ENCODE peak calls at places on chromosome 15, in four cellular contexts. One of them, this sample, is unnamed.

GRCh38 chr15:93034512-93034911 is 54.5 kb downstream of the RGMA start:
- DNase-seq in WTC11: no peak
- DNase-seq in K562: no peak
- DNase-seq in HepG2: no peak
- DNase-seq in this sample: no peak

GRCh38 chr15:58475573-58476524 is 44.1 kb downstream of the LIPC start:
- DNase-seq in HepG2: peak
- DNase-seq in WTC11: no peak
- DNase-seq in K562: no peak
- DNase-seq in this sample: no peak

GRCh38 chr15:58440181-58440910 is 8.6 kb downstream of the LIPC start:
- DNase-seq in K562: no peak
- DNase-seq in HepG2: peak
- DNase-seq in WTC11: no peak
- DNase-seq in this sample: no peak

GRCh38 chr15:98583758-98584157 is 64.6 kb upstream of the IGF1R start:
- DNase-seq in WTC11: no peak
- DNase-seq in K562: no peak
- DNase-seq in HepG2: no peak
- DNase-seq in this sample: no peak

GRCh38 chr15:77023576-77024272 is 28.8 kb downstream of the PSTPIP1 start:
- DNase-seq in K562: no peak
- DNase-seq in WTC11: no peak
- DNase-seq in HepG2: no peak
- DNase-seq in this sample: no peak

GRCh38 chr15:69045810-69046209 is 31.3 kb downstream of the NOX5 start:
- DNase-seq in K562: no peak
- DNase-seq in WTC11: peak
- DNase-seq in HepG2: peak
- DNase-seq in this sample: peak

GRCh38 chr15:94538280-94538679 is 306.9 kb downstream of the MCTP2 start:
- DNase-seq in K562: no peak
- DNase-seq in HepG2: no peak
- DNase-seq in WTC11: no peak
- DNase-seq in this sample: no peak

GRCh38 chr15:60840306-60840702 is 361.4 kb upstream of the ICE2 start:
- DNase-seq in WTC11: no peak
- DNase-seq in K562: no peak
- DNase-seq in HepG2: no peak
- DNase-seq in this sample: no peak

GRCh38 chr15:38216763-38217162 is 35.9 kb upstream of the SPRED1 start:
- DNase-seq in K562: no peak
- DNase-seq in WTC11: no peak
- DNase-seq in HepG2: peak
- DNase-seq in this sample: no peak

GRCh38 chr15:51232581-51232980 is 105.8 kb downstream of the CYP19A1 start:
- DNase-seq in K562: no peak
- DNase-seq in WTC11: no peak
- DNase-seq in HepG2: no peak
- DNase-seq in this sample: no peak

GRCh38 chr15:69393831-69394491 is 20.2 kb upstream of the KIF23 start:
- DNase-seq in HepG2: no peak
- DNase-seq in K562: no peak
- DNase-seq in WTC11: no peak
- DNase-seq in this sample: no peak

GRCh38 chr15:54312528-54312927 is 334.3 kb downstream of the UNC13C start:
- DNase-seq in WTC11: no peak
- DNase-seq in K562: no peak
- DNase-seq in HepG2: no peak
- DNase-seq in this sample: no peak

GRCh38 chr15:22979699-22980188 is 424 bp downstream of the CYFIP1 start:
- DNase-seq in HepG2: no peak
- DNase-seq in K562: no peak
- DNase-seq in WTC11: peak
- DNase-seq in this sample: peak

GRCh38 chr15:57213783-57214366 is 162.4 kb upstream of the CGNL1 start:
- DNase-seq in HepG2: peak
- DNase-seq in WTC11: no peak
- DNase-seq in K562: no peak
- DNase-seq in this sample: no peak

GRCh38 chr15:74302821-74303359 is 64.6 kb downstream of the CYP11A1 start:
- DNase-seq in K562: peak
- DNase-seq in WTC11: peak
- DNase-seq in HepG2: peak
- DNase-seq in this sample: peak

GRCh38 chr15:77702211-77702957 is 69.7 kb upstream of the LINGO1 start:
- DNase-seq in K562: peak
- DNase-seq in HepG2: no peak
- DNase-seq in WTC11: peak
- DNase-seq in this sample: peak

DNA sequence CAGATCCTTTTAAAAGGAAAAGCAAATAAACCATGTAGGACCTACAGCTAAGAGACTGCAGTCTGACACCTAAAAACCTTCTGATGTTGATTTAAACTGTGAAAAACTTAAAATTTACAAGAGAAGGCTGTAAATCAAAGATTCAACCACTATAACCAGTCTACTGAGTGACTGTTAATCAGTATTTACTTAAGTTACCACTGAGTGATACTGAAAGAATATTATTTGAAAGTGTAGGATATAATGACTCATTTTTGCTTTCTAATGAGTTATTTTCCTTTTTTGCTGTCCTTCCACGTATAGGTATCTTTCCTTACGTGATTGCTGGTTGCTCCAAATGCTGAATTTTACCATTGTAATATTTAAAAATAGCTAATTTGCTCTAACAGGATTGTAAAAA is 44.6 kb downstream of the RFX7 start:
- DNase-seq in WTC11: no peak
- DNase-seq in HepG2: no peak
- DNase-seq in K562: no peak
- DNase-seq in this sample: no peak
- TF ChIP-seq ELF4 in WTC11: no peak
- TF ChIP-seq ELF4 in HepG2: no peak
- TF ChIP-seq ELF4 in K562: no peak
- TF ChIP-seq ELF4 in this sample: no peak

GRCh38 chr15:50183112-50183794 is 1.3 kb downstream of the SLC27A2 start:
- DNase-seq in WTC11: no peak
- DNase-seq in K562: no peak
- DNase-seq in HepG2: no peak
- DNase-seq in this sample: no peak

GRCh38 chr15:50181983-50182232 is at the start of gene SLC27A2:
- DNase-seq in WTC11: peak
- DNase-seq in HepG2: no peak
- DNase-seq in K562: peak
- DNase-seq in this sample: no peak

GRCh38 chr15:50180578-50180977 is 1.4 kb upstream of the SLC27A2 start:
- DNase-seq in HepG2: no peak
- DNase-seq in K562: no peak
- DNase-seq in WTC11: no peak
- DNase-seq in this sample: no peak

GRCh38 chr15:50181206-50181982 is 602 bp upstream of the SLC27A2 start:
- DNase-seq in WTC11: peak
- DNase-seq in K562: no peak
- DNase-seq in HepG2: no peak
- DNase-seq in this sample: no peak

GRCh38 chr15:50182233-50183013 is 427 bp downstream of the SLC27A2 start:
- DNase-seq in WTC11: peak
- DNase-seq in HepG2: no peak
- DNase-seq in K562: peak
- DNase-seq in this sample: peak
- TF ChIP-seq SP1 in WTC11: no peak
- TF ChIP-seq SP1 in HepG2: no peak
- TF ChIP-seq SP1 in K562: no peak
- TF ChIP-seq SP1 in this sample: no peak

GRCh38 chr15:31489801-31490646 is 163.4 kb downstream of the KLF13 start:
- DNase-seq in WTC11: no peak
- DNase-seq in HepG2: peak
- DNase-seq in K562: peak
- DNase-seq in this sample: peak

GRCh38 chr15:31487811-31488436 is 161.3 kb downstream of the KLF13 start:
- DNase-seq in K562: no peak
- DNase-seq in WTC11: no peak
- DNase-seq in HepG2: no peak
- DNase-seq in this sample: no peak

GRCh38 chr15:31488437-31489204 is 162.0 kb downstream of the KLF13 start:
- DNase-seq in HepG2: peak
- DNase-seq in K562: peak
- DNase-seq in WTC11: peak
- DNase-seq in this sample: peak

GRCh38 chr15:31486906-31487695 is 160.5 kb downstream of the KLF13 start:
- DNase-seq in HepG2: no peak
- DNase-seq in K562: no peak
- DNase-seq in WTC11: no peak
- DNase-seq in this sample: no peak

GRCh38 chr15:31489281-31489680 is 162.6 kb downstream of the KLF13 start:
- DNase-seq in K562: no peak
- DNase-seq in WTC11: no peak
- DNase-seq in HepG2: no peak
- DNase-seq in this sample: no peak
- TF ChIP-seq ELF4 in K562: no peak
- TF ChIP-seq ELF4 in WTC11: no peak
- TF ChIP-seq ELF4 in HepG2: no peak
- TF ChIP-seq ELF4 in this sample: no peak

GRCh38 chr15:81887913-81888312 is 157.9 kb downstream of the MEX3B start:
- DNase-seq in K562: no peak
- DNase-seq in WTC11: no peak
- DNase-seq in HepG2: no peak
- DNase-seq in this sample: no peak
- TF ChIP-seq SP1 in K562: no peak
- TF ChIP-seq SP1 in WTC11: no peak
- TF ChIP-seq SP1 in HepG2: no peak
- TF ChIP-seq SP1 in this sample: no peak

GRCh38 chr15:67724679-67725365 is 100.5 kb upstream of the SKOR1 start:
- DNase-seq in K562: no peak
- DNase-seq in HepG2: no peak
- DNase-seq in WTC11: no peak
- DNase-seq in this sample: no peak

GRCh38 chr15:67732994-67733393 is 92.3 kb upstream of the SKOR1 start:
- DNase-seq in WTC11: no peak
- DNase-seq in HepG2: no peak
- DNase-seq in K562: no peak
- DNase-seq in this sample: no peak

GRCh38 chr15:67735896-67736295 is 89.4 kb upstream of the SKOR1 start:
- DNase-seq in WTC11: no peak
- DNase-seq in HepG2: no peak
- DNase-seq in K562: no peak
- DNase-seq in this sample: no peak

GRCh38 chr15:67731112-67731761 is 94.1 kb upstream of the SKOR1 start:
- DNase-seq in HepG2: no peak
- DNase-seq in WTC11: no peak
- DNase-seq in K562: no peak
- DNase-seq in this sample: no peak

GRCh38 chr15:67730135-67730534 is 95.2 kb upstream of the SKOR1 start:
- DNase-seq in HepG2: no peak
- DNase-seq in WTC11: no peak
- DNase-seq in K562: no peak
- DNase-seq in this sample: no peak
- TF ChIP-seq ELF4 in HepG2: no peak
- TF ChIP-seq ELF4 in WTC11: no peak
- TF ChIP-seq ELF4 in K562: no peak
- TF ChIP-seq ELF4 in this sample: no peak

GRCh38 chr15:40618906-40619305 is 24.9 kb downstream of the KNL1 start:
- DNase-seq in K562: no peak
- DNase-seq in WTC11: no peak
- DNase-seq in HepG2: no peak
- DNase-seq in this sample: no peak

DNA sequence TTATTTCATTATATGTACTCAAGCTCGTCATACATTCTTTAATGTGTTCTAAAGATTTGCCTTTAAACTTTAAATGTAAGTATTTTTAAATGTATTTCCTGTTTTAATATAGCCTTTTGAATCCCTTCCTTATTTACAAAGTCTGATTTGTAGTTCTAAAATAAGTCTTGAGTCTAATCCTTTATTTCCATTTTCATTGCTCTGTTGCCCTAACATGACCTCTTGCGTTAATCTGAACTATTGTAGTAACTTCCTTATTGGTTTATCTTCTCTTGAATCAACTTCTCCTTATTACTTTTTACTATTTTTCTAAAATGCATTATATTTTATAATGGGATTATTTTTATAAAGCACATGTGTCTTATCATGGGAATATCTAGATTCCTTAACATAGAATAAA is 24.0 kb downstream of the KNL1 start:
- DNase-seq in HepG2: no peak
- DNase-seq in K562: no peak
- DNase-seq in WTC11: no peak
- DNase-seq in this sample: no peak
- TF ChIP-seq SP1 in HepG2: no peak
- TF ChIP-seq SP1 in K562: no peak
- TF ChIP-seq SP1 in WTC11: no peak
- TF ChIP-seq SP1 in this sample: no peak

DNA sequence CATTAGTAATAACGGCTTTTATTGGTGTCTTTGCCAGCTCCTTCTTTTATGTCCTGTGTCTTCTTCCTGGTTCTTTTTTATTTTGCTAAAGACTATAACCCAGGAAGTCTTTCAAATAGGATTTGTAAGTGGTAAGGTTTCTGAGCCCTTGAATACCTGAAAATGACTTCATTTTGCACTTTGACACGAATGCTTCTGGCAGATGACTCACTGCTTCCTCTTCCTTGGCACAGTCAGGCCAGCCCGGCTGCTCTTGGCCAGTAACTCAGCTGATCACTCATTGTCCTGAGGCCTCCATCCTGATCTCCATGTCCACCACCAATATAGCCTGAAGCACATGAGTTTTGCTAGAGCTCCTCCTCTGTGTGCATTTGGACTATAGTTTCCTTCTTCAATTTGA is 48.7 kb upstream of the NR2E3 start:
- DNase-seq in HepG2: peak
- DNase-seq in K562: no peak
- DNase-seq in WTC11: no peak
- DNase-seq in this sample: no peak
- TF ChIP-seq ELF4 in HepG2: no peak
- TF ChIP-seq ELF4 in K562: no peak
- TF ChIP-seq ELF4 in WTC11: no peak
- TF ChIP-seq ELF4 in this sample: no peak

DNA sequence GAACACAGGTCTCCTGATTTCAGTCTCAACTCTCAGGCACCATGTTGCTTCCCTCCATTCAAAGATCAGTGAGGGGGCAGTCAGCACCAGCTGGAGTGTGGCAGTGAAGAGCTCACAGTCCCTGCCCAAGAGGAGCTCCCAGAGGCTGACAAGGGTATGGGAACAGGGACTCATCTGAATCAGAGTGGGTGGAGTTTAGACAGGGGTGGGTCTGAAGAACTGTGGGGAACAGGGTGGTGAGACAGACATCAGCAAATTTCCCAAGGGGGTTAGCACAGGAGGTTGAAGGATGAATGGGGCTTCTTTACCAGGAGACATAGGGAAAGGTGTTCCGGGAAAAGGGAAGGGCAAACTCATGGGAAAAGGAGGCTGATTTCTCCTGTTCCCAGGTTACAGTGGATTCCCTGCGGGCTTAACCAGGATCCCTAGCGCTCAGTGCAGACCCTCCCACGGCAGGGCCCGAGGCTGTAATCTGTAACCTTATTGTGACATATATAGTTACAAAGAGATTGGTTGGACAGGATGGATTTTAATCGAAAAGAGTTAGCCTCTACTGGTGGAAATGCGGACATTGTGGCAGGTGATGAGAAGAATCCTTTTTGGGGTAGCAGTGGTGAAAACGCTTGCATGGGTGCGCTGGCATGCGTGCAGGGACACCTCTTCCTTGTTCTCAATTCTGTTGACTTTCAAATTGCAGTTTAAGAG is 160.2 kb downstream of the SMAD6 start:
- DNase-seq in HepG2: no peak
- DNase-seq in K562: no peak
- DNase-seq in WTC11: no peak
- DNase-seq in this sample: no peak
- TF ChIP-seq SP1 in HepG2: no peak
- TF ChIP-seq SP1 in K562: no peak
- TF ChIP-seq SP1 in WTC11: no peak
- TF ChIP-seq SP1 in this sample: no peak

This sample was measured in HEK293T.